ENCODE peak calls at places on chromosomes 5 and 9, in eight cellular contexts. Q, Z, T, E, U, O, W and A are unnamed samples.
A peak's percentile ranks its signal among the peaks of the same experiment; 100 is the strongest.

GRCh38 chr5:90888511-90889324 is 330.1 kb downstream of the ADGRV1 start:
- DNase-seq in E (no peak), O (no peak), W (no peak), T (no peak), Q (no peak), Z (no peak), U (no peak), A (no peak)

GRCh38 chr5:181129601-181130000 is 1.4 kb downstream of the OR2V1 start:
- DNase-seq in W (no peak), E (no peak), O (no peak), T (no peak), U (no peak), Z (no peak), Q (no peak), A (no peak)

GRCh38 chr9:96619491-96620154 is at the start of gene CDC14B:
- DNase-seq in Z (peak; percentile 88), U (peak; percentile 75), O (peak; percentile 85), T (peak; percentile 89), Q (peak; percentile 93), W (peak; percentile 90), E (no peak), A (peak; percentile 91)

GRCh38 chr5:42756630-42757601 is at the start of gene CCDC152:
- DNase-seq in O (peak; percentile 20), T (peak; percentile 66), Z (no peak), U (peak; percentile 43), E (peak; percentile 71), Q (peak; percentile 32), W (no peak), A (no peak)

GRCh38 chr9:33229359-33230120 is 10.4 kb upstream of the SPINK4 start:
- DNase-seq in T (no peak), Q (no peak), U (no peak), Z (no peak), O (no peak), E (no peak), W (no peak), A (peak; percentile 92)

GRCh38 chr9:27181381-27181780 is 72.4 kb downstream of the TEK start:
- DNase-seq in U (peak; percentile 65), Z (no peak), T (no peak), O (no peak), E (no peak), Q (no peak), W (no peak), A (no peak)

GRCh38 chr5:169350016-169350415 is 49.1 kb upstream of the SLIT3 start:
- DNase-seq in Z (peak; percentile 87), W (no peak), T (no peak), O (no peak), E (no peak), Q (no peak), U (peak; percentile 85), A (no peak)

GRCh38 chr9:22307013-22307711 is 139.5 kb upstream of the DMRTA1 start:
- DNase-seq in Q (no peak), W (no peak), U (peak; percentile 64), Z (peak; percentile 34), T (no peak), E (no peak), O (no peak), A (no peak)

GRCh38 chr5:55172051-55172899 is 702 bp downstream of the CDC20B start:
- DNase-seq in T (peak; percentile 92), Q (peak; percentile 44), Z (peak; percentile 55), W (no peak), U (peak; percentile 78), O (peak; percentile 53), E (peak; percentile 84), A (peak; percentile 63)

DNA sequence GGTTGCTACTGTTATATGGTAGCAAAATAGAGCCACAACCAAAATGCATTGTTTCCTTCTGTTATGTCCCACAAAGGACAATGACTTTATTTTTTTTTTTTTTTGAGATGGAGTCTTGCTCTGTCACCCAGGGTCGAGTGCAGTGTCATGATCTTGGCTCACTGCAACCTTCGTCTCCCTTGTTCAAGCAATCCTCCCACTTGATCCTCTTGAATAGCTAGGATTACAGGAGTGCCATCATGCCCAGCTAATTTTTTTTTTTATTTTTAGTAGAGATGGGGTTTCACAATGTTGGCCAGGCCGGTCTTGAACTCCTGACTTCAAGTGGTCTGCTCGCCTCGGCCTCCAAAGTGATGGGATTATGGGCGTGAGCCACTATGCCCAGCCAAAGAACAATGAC is 527.7 kb upstream of the SGCD start:
- DNase-seq in W (peak; percentile 15), T (no peak), Q (no peak), Z (no peak), E (no peak), O (no peak), U (no peak), A (no peak)
- H3K4me3 ChIP-seq in W (no peak overlapping the region), T (no peak overlapping the region), Q (no peak overlapping the region), Z (no peak overlapping the region), E (no peak overlapping the region), O (no peak overlapping the region), U (no peak overlapping the region), A (no peak overlapping the region)

GRCh38 chr9:122392284-122392683 is 21.5 kb downstream of the PTGS1 start:
- DNase-seq in E (no peak), Z (peak; percentile 12), O (no peak), U (no peak), T (no peak), Q (no peak), W (no peak), A (peak; percentile 6)
- H3K4me3 ChIP-seq in E (no peak overlapping the region), Z (no peak overlapping the region), O (no peak overlapping the region), U (no peak overlapping the region), T (no peak overlapping the region), Q (no peak overlapping the region), W (no peak overlapping the region), A (no peak overlapping the region)

GRCh38 chr5:173315495-173316352 is 12.5 kb downstream of the STC2 start:
- DNase-seq in W (no peak), T (peak; percentile 58), E (no peak), U (peak; percentile 81), O (peak; percentile 67), Q (no peak), Z (peak; percentile 87), A (no peak)

GRCh38 chr5:173317091-173317685 is 11.0 kb downstream of the STC2 start:
- DNase-seq in Q (no peak), U (no peak), O (no peak), W (no peak), Z (peak; percentile 88), E (no peak), T (no peak), A (no peak)

GRCh38 chr5:173317852-173318251 is 10.4 kb downstream of the STC2 start:
- DNase-seq in T (no peak), U (no peak), W (no peak), Z (no peak), E (no peak), O (no peak), Q (no peak), A (no peak)

GRCh38 chr5:173318338-173318737 is 9.9 kb downstream of the STC2 start:
- DNase-seq in W (no peak), T (no peak), U (no peak), Q (no peak), E (no peak), O (no peak), Z (no peak), A (no peak)

DNA sequence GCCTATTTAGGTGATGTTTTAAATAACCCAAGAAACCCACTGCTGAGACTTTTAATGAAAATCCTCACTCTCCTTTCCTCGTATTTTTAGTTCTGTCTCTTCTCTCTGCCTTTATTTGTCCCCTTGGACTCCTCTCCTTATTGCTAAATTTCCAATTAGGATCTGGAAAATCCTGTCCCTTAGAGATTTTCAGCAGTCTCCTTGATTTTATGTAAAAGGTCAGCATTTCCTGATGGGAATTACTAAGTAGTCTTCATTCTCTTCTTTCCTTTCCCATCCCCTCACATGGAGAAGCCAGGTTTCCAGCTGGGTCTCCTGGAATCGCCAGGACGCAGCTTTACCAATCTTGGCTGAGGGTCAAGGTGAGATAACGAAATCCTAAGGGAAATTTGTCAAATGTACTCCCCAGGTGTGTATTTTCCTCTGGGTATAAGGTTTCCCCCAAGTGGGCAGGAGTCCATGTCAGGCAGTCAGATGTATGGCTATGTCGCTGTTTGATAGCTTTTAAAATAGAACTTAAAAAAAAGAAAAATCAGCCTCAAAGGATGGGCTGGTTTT is 11.7 kb downstream of the STC2 start:
- DNase-seq in E (no peak), Q (no peak), W (no peak), U (no peak), T (no peak), Z (no peak), O (no peak), A (no peak)
- H3K4me3 ChIP-seq in E (no peak overlapping the region), Q (no peak overlapping the region), W (peak overlapping the region; percentile 42), U (no peak overlapping the region), T (no peak overlapping the region), Z (peak overlapping the region; percentile 4), O (no peak overlapping the region), A (no peak overlapping the region)

GRCh38 chr9:133807037-133807436 is 68.9 kb upstream of the SARDH start:
- DNase-seq in O (no peak), Q (no peak), T (no peak), E (no peak), Z (no peak), W (no peak), U (no peak), A (no peak)

GRCh38 chr9:133805876-133806622 is 67.9 kb upstream of the SARDH start:
- DNase-seq in U (no peak), T (no peak), E (no peak), O (no peak), Z (no peak), Q (no peak), W (no peak), A (no peak)

GRCh38 chr9:133807818-133808217 is 69.7 kb upstream of the SARDH start:
- DNase-seq in O (no peak), W (no peak), Q (no peak), Z (no peak), U (no peak), T (no peak), E (no peak), A (no peak)

GRCh38 chr9:133804199-133804598 is 66.0 kb upstream of the SARDH start:
- DNase-seq in U (no peak), W (no peak), T (no peak), E (no peak), Q (no peak), O (no peak), Z (no peak), A (no peak)

DNA sequence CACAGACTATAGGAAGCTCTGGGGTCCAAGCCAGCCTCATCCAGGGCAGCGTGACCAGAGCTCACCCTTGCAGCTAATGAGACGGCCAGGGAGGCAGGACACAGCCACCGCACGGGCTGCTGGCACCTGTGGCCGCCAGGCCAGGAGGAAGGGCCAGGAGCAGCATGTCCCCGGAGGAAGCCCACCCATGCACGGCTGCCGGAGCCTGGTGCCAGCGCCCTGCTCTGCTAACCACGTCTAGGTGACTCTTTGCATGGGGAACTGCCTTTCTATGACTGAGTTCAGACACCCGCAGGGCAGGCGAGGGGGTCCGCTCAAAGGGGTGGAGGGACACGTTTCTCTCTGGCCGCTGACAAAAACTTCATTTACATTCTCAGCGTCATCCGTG is 68.5 kb upstream of the SARDH start:
- DNase-seq in E (no peak), W (no peak), O (no peak), T (no peak), Q (no peak), Z (no peak), U (no peak), A (no peak)
- H3K4me3 ChIP-seq in E (no peak overlapping the region), W (no peak overlapping the region), O (no peak overlapping the region), T (no peak overlapping the region), Q (no peak overlapping the region), Z (no peak overlapping the region), U (no peak overlapping the region), A (no peak overlapping the region)

GRCh38 chr5:4627887-4628286 is 512.2 kb upstream of the ADAMTS16 start:
- DNase-seq in O (no peak), Z (no peak), T (no peak), Q (no peak), W (no peak), E (no peak), U (no peak), A (no peak)
- H3K4me3 ChIP-seq in O (no peak overlapping the region), Z (no peak overlapping the region), T (no peak overlapping the region), Q (no peak overlapping the region), W (no peak overlapping the region), E (no peak overlapping the region), U (no peak overlapping the region), A (no peak overlapping the region)